ENCODE peak calls at places on chromosomes 6 and 20, in ten cellular contexts. L, O, R, G, P, U, E, J, K and W are unnamed samples.

GRCh38 chr6:170423814-170424633 is 117.5 kb downstream of the FAM120B start:
- DNase-seq in L (no peak), O (no peak), R (no peak), G (no peak), P (no peak), U (no peak), E (no peak), J (no peak), K (no peak), W (no peak)

GRCh38 chr6:27532820-27533538 is 60.1 kb upstream of the ZNF184 start:
- DNase-seq in L (no peak), O (no peak), R (no peak), G (no peak), P (peak; percentile 43), U (no peak), E (no peak), J (no peak), K (no peak), W (no peak)

GRCh38 chr6:170440437-170440836 is 112.7 kb downstream of the PSMB1 start:
- DNase-seq in L (no peak), O (peak; percentile 42), R (no peak), G (no peak), P (no peak), U (no peak), E (peak; percentile 81), J (no peak), K (no peak), W (no peak)

GRCh38 chr20:38447251-38447661 is 12.1 kb upstream of the SNHG17 start:
- DNase-seq in L (no peak), O (no peak), R (no peak), G (no peak), P (no peak), U (no peak), E (no peak), J (no peak), K (no peak), W (no peak)

GRCh38 chr20:51668515-51668914 is 99.7 kb downstream of the ATP9A start:
- DNase-seq in L (no peak), O (no peak), R (no peak), G (no peak), P (no peak), U (no peak), E (no peak), J (no peak), K (no peak), W (no peak)

GRCh38 chr6:36722879-36723278 is 25.3 kb downstream of the RAB44 start:
- DNase-seq in L (no peak), O (no peak), R (no peak), G (no peak), P (no peak), U (no peak), E (no peak), J (no peak), K (no peak), W (no peak)

GRCh38 chr6:15304337-15305078 is 58.6 kb downstream of the JARID2 start:
- DNase-seq in L (no peak), O (no peak), R (no peak), G (no peak), P (no peak), U (no peak), E (no peak), J (no peak), K (no peak), W (no peak)

GRCh38 chr20:58102252-58102651 is 126.2 kb downstream of the ANKRD60 start:
- DNase-seq in L (no peak), O (no peak), R (no peak), G (no peak), P (no peak), U (no peak), E (peak; percentile 23), J (no peak), K (no peak), W (no peak)

GRCh38 chr6:115271001-115271400 is 789.7 kb downstream of the FRK start:
- DNase-seq in L (peak; percentile 29), O (no peak), R (no peak), G (no peak), P (no peak), U (no peak), E (no peak), J (no peak), K (no peak), W (no peak)

GRCh38 chr20:34074101-34074760 is 37.8 kb downstream of the EIF2S2 start:
- DNase-seq in L (no peak), O (peak; percentile 32), R (no peak), G (no peak), P (no peak), U (peak; percentile 54), E (no peak), J (peak; percentile 51), K (no peak), W (no peak)